ENCODE peak calls at places on chromosomes 7 and 10, in four cellular contexts. O is hippocampal formation; T is stimulated activated CD4-positive, alpha-beta T cell treated with anti-CD3 and anti-CD28 coated beads, Interleukin-15, amount 100 ng/mL, for 24 hours; H is G401. B is an unnamed sample.

GRCh38 chr10:49633327-49634045 is 19.6 kb downstream of the CHAT start:
- DNase-seq in O (no peak), T (no peak), H (no peak), B (no peak)

GRCh38 chr10:15316877-15317464 is 54.1 kb downstream of the FAM171A1 start:
- DNase-seq in O (no peak), T (no peak), H (no peak), B (no peak)

GRCh38 chr10:47456794-47457527 is 27.0 kb downstream of the ANXA8 start:
- DNase-seq in O (no peak), T (no peak), H (no peak), B (no peak)

GRCh38 chr7:155344618-155345433 is 47.1 kb downstream of the INSIG1 start:
- DNase-seq in O (peak; percentile 41), T (peak; percentile 82), H (peak; percentile 81), B (peak; percentile 85)

GRCh38 chr7:37031571-37032257 is 307.4 kb upstream of the AOAH start:
- DNase-seq in O (peak; percentile 60), T (peak; percentile 65), H (peak; percentile 77), B (peak; percentile 68)

GRCh38 chr10:15167411-15168295 is 840 bp downstream of the NMT2 start:
- DNase-seq in O (peak; percentile 43), T (peak; percentile 52), H (peak; percentile 53), B (peak; percentile 63)

GRCh38 chr10:78337646-78338391 is 304.2 kb downstream of the RPS24 start:
- DNase-seq in O (no peak), T (no peak), H (no peak), B (no peak)

GRCh38 chr10:124221356-124222297 is 128.2 kb upstream of the CHST15 start:
- DNase-seq in O (no peak), T (no peak), H (no peak), B (no peak)

GRCh38 chr7:96161897-96162296 is 160.0 kb downstream of the SLC25A13 start:
- DNase-seq in O (no peak), T (no peak), H (no peak), B (no peak)

GRCh38 chr10:81081887-81082620 is 544.4 kb downstream of the SH2D4B start:
- DNase-seq in O (no peak), T (no peak), H (no peak), B (no peak)

GRCh38 chr10:112471878-112472487 is 25.0 kb downstream of the VTI1A start:
- DNase-seq in O (peak; percentile 77), T (no peak), H (peak; percentile 64), B (no peak)

GRCh38 chr7:23467731-23468720 is 2.3 kb downstream of the IGF2BP3 start:
- DNase-seq in O (no peak), T (peak; percentile 35), H (peak; percentile 15), B (peak; percentile 45)

GRCh38 chr10:59273453-59273852 is 88.9 kb downstream of the FAM13C start:
- DNase-seq in O (no peak), T (no peak), H (no peak), B (no peak)

GRCh38 chr10:29828978-29829377 is 194.2 kb upstream of the SVIL start:
- DNase-seq in O (no peak), T (no peak), H (no peak), B (no peak)

GRCh38 chr7:91446819-91447218 is 182.6 kb downstream of the FZD1 start:
- DNase-seq in O (no peak), T (no peak), H (no peak), B (no peak)

GRCh38 chr10:26797340-26797739 is 63.4 kb downstream of the ABI1 start:
- DNase-seq in O (no peak), T (no peak), H (no peak), B (no peak)

GRCh38 chr7:151277631-151278030 is 29.1 kb upstream of the SMARCD3 start:
- DNase-seq in O (no peak), T (no peak), H (no peak), B (no peak)